ENCODE peak calls at places on chromosomes 3 and 15, in five cellular contexts. F is HEK293T, D is NCI-H1092, N is memory B cell, C is AG08395. S is an unnamed sample.

GRCh38 chr3:55481918-55482495 is 5.1 kb downstream of the WNT5A start:
- DNase-seq in D (no peak), F (no peak), C (peak; percentile 48), N (no peak), S (peak; percentile 60)

GRCh38 chr15:70584838-70585706 is 178.3 kb downstream of the UACA start:
- DNase-seq in D (no peak), C (peak; percentile 48), N (no peak), F (peak; percentile 83), S (no peak)

GRCh38 chr15:88956906-88957305 is 43.7 kb upstream of the MFGE8 start:
- DNase-seq in N (no peak), D (no peak), F (no peak), C (peak; percentile 33), S (peak; percentile 18)

GRCh38 chr15:39376371-39376909 is 204.4 kb upstream of the THBS1 start:
- DNase-seq in N (no peak), C (no peak), F (no peak), D (no peak), S (no peak)

GRCh38 chr15:31472636-31473383 is 146.2 kb downstream of the KLF13 start:
- DNase-seq in F (no peak), D (no peak), N (peak; percentile 51), C (peak; percentile 40), S (peak; percentile 64)

GRCh38 chr3:112752092-112752512 is 94.6 kb downstream of the CD200R1L start:
- DNase-seq in F (no peak), D (no peak), N (no peak), C (no peak), S (peak; percentile 74)

GRCh38 chr3:50290116-50290745 is 2.0 kb downstream of the IFRD2 start:
- DNase-seq in D (no peak), N (no peak), F (no peak), C (no peak), S (no peak)

GRCh38 chr15:66483131-66483566 is 14.4 kb downstream of the SNAPC5 start:
- DNase-seq in C (peak; percentile 52), F (no peak), N (no peak), D (peak; percentile 17), S (peak; percentile 36)

GRCh38 chr15:29571728-29572454 is 250.4 kb downstream of the TJP1 start:
- DNase-seq in C (no peak), F (no peak), N (no peak), D (no peak), S (peak; percentile 14)

GRCh38 chr15:70269331-70269911 is 171.7 kb upstream of the TLE3 start:
- DNase-seq in C (no peak), F (no peak), D (no peak), N (no peak), S (no peak)

GRCh38 chr3:121992601-121993560 is 29.2 kb downstream of the ILDR1 start:
- DNase-seq in N (no peak), F (no peak), D (no peak), C (no peak), S (no peak)

GRCh38 chr3:169869484-169870304 is at the start of gene LRRC31:
- DNase-seq in D (no peak), F (no peak), C (no peak), N (no peak), S (no peak)

GRCh38 chr15:71612066-71612715 is 198.2 kb upstream of the NR2E3 start:
- DNase-seq in N (no peak), D (no peak), C (no peak), F (no peak), S (no peak)

GRCh38 chr3:171339606-171340005 is 120.6 kb downstream of the TNIK start:
- DNase-seq in N (no peak), D (no peak), F (no peak), C (no peak), S (no peak)

GRCh38 chr15:34182942-34183341 is 27.0 kb downstream of the KATNBL1 start:
- DNase-seq in D (no peak), N (no peak), C (no peak), F (no peak), S (no peak)

GRCh38 chr3:16496408-16497222 is 16.9 kb downstream of the RFTN1 start:
- DNase-seq in D (no peak), N (no peak), F (no peak), C (no peak), S (no peak)